ENCODE peak calls at places on chromosome 9, in seven cellular contexts. K, G, U, T, C, I and L are unnamed samples.
A peak's percentile ranks its signal among the peaks of the same experiment; 100 is the strongest.

GRCh38 chr9:126420643-126421564 is 94.3 kb downstream of the MVB12B start:
- DNase-seq in C (no peak), G (peak; percentile 58), U (no peak), T (no peak), K (peak; percentile 55), I (no peak), L (peak; percentile 18)

GRCh38 chr9:38202335-38202938 is 133.4 kb upstream of the SHB start:
- DNase-seq in G (no peak), I (no peak), K (no peak), T (no peak), U (no peak), C (no peak), L (no peak)

GRCh38 chr9:135009051-135009560 is 78.4 kb upstream of the OLFM1 start:
- DNase-seq in K (no peak), U (no peak), C (no peak), I (peak; percentile 22), G (no peak), T (no peak), L (no peak)

GRCh38 chr9:114614373-114614772 is 3.3 kb downstream of the TMEM268 start:
- DNase-seq in U (no peak), C (no peak), T (no peak), K (no peak), I (no peak), G (no peak), L (no peak)

GRCh38 chr9:72657023-72657422 is 135.6 kb downstream of the TMC1 start:
- DNase-seq in U (no peak), I (no peak), K (no peak), T (no peak), C (no peak), G (no peak), L (no peak)

GRCh38 chr9:35696520-35697215 is 6.9 kb upstream of the TPM2 start:
- DNase-seq in T (peak; percentile 71), U (peak; percentile 83), I (peak; percentile 84), K (peak; percentile 66), C (peak; percentile 59), G (peak; percentile 40), L (no peak)

GRCh38 chr9:74285075-74285474 is 212.1 kb upstream of the RORB start:
- DNase-seq in U (no peak), I (no peak), G (no peak), T (no peak), C (no peak), K (peak; percentile 19), L (no peak)

GRCh38 chr9:26603637-26604036 is 289.0 kb downstream of the CAAP1 start:
- DNase-seq in I (no peak), T (no peak), G (no peak), U (no peak), K (no peak), C (no peak), L (no peak)

GRCh38 chr9:88530051-88530450 is 4.9 kb upstream of the NXNL2 start:
- DNase-seq in G (peak; percentile 78), U (no peak), K (peak; percentile 45), C (no peak), I (no peak), T (peak; percentile 61), L (no peak)

GRCh38 chr9:118650407-118650806 is 718.8 kb downstream of the BRINP1 start:
- DNase-seq in I (no peak), K (no peak), T (no peak), G (no peak), U (no peak), C (no peak), L (no peak)

GRCh38 chr9:16689352-16689938 is 181.0 kb downstream of the BNC2 start:
- DNase-seq in K (peak; percentile 21), G (peak; percentile 39), U (peak; percentile 30), T (no peak), I (no peak), C (no peak), L (peak; percentile 40)

GRCh38 chr9:114278881-114279570 is 43.9 kb upstream of the ORM1 start:
- DNase-seq in I (peak; percentile 55), U (no peak), C (peak; percentile 8), T (peak; percentile 15), K (peak; percentile 85), G (peak; percentile 51), L (peak; percentile 30)

GRCh38 chr9:2681981-2682380 is 35.3 kb upstream of the KCNV2 start:
- DNase-seq in T (no peak), K (no peak), U (no peak), C (no peak), I (no peak), G (no peak), L (no peak)

GRCh38 chr9:119005162-119005561 is 364.1 kb downstream of the BRINP1 start:
- DNase-seq in I (no peak), C (no peak), G (no peak), T (no peak), K (no peak), U (no peak), L (no peak)

GRCh38 chr9:4678679-4679267 is 596 bp upstream of the CDC37L1 start:
- DNase-seq in K (peak; percentile 44), U (no peak), T (no peak), C (peak; percentile 23), I (no peak), G (peak; percentile 19), L (no peak)

GRCh38 chr9:13331320-13331719 is 51.8 kb upstream of the MPDZ start:
- DNase-seq in C (no peak), I (no peak), K (no peak), T (no peak), G (no peak), U (no peak), L (no peak)

GRCh38 chr9:131323629-131324028 is 34.1 kb downstream of the PLPP7 start:
- DNase-seq in U (no peak), T (no peak), K (no peak), I (peak; percentile 40), G (no peak), C (no peak), L (no peak)

GRCh38 chr9:88874391-88874790 is 116.9 kb upstream of the S1PR3 start:
- DNase-seq in T (no peak), C (no peak), U (no peak), I (no peak), G (peak; percentile 10), K (peak; percentile 47), L (no peak)

GRCh38 chr9:125750656-125751035 is 3.5 kb downstream of the PBX3 start:
- DNase-seq in G (no peak), T (no peak), I (no peak), U (no peak), K (no peak), C (no peak), L (no peak)

GRCh38 chr9:135126480-135127187 is 39.2 kb downstream of the OLFM1 start:
- DNase-seq in K (peak; percentile 75), G (no peak), T (no peak), U (no peak), I (no peak), C (no peak), L (no peak)

GRCh38 chr9:19057033-19057432 is 7.8 kb downstream of the RRAGA start:
- DNase-seq in G (no peak), T (no peak), I (no peak), U (no peak), C (no peak), K (no peak), L (no peak)

GRCh38 chr9:134852906-134853654 is 27.5 kb upstream of the FCN2 start:
- DNase-seq in G (no peak), T (no peak), U (no peak), I (no peak), C (peak; percentile 10), K (no peak), L (peak; percentile 22)

GRCh38 chr9:127698386-127698785 is 8.4 kb upstream of the CFAP157 start:
- DNase-seq in K (no peak), I (no peak), G (no peak), U (no peak), T (no peak), C (no peak), L (no peak)

GRCh38 chr9:127700140-127700539 is 6.6 kb upstream of the CFAP157 start:
- DNase-seq in K (no peak), T (no peak), G (no peak), C (no peak), I (no peak), U (no peak), L (no peak)

GRCh38 chr9:127700594-127701255 is 6.1 kb upstream of the CFAP157 start:
- DNase-seq in I (no peak), T (no peak), K (no peak), G (no peak), C (no peak), U (no peak), L (no peak)

GRCh38 chr9:127697575-127697974 is 9.2 kb upstream of the CFAP157 start:
- DNase-seq in K (no peak), U (no peak), I (no peak), C (no peak), G (no peak), T (no peak), L (no peak)

GRCh38 chr9:127698985-127699670 is 7.7 kb upstream of the CFAP157 start:
- DNase-seq in T (peak; percentile 96), U (peak; percentile 96), C (peak; percentile 97), G (peak; percentile 92), K (peak; percentile 98), I (peak; percentile 96), L (peak; percentile 96)
- TF ChIP-seq POLR2A in T (peak; percentile 77), U (no peak), C (no peak), G (no peak), K (peak; percentile 66), I (no peak), L (peak; percentile 39)

DNA sequence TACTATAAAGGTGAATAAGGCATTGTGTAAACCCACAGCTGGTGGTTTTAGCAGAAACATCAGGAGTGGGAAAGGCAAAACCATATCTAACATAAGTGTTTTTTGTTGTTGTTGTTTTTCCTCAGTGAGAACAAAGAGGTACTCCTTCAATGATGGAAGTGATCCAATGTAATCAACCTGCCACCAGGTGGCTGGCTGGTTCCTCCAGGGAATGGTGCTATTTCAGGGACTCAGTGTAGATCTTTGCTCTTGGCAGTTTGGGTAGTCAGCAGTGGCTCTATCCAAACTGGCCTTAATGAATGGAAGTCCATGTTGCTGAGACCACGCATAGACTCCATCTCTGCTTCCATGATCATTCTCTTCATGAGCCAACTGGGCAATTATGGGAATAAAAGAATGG is 10.8 kb downstream of the DMRTA1 start:
- DNase-seq in C (no peak), K (no peak), I (no peak), T (no peak), G (no peak), U (no peak), L (no peak)
- TF ChIP-seq CTCF in C (no peak), K (no peak), I (no peak), T (no peak), G (no peak), U (no peak), L (peak; percentile 22)

DNA sequence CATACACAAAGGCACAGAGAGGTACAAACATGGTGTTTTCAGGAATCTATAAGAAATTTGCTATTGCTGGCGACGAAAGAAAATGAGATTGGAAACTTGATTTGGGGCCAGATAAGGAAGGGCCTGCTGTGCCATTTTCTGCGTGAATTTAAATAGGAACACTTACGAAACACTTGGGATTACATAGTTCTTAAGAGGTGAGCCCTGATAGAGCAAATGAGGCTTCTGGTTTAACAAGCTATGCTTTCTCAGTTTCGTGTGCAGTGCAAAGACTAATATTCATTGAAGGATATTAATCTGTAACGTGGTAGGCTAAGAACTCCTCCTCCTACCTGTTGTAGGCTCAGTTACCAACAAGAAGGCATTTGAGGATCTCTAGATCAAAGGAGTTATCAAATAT is 93.1 kb downstream of the CDK5RAP2 start:
- DNase-seq in K (no peak), G (no peak), U (no peak), I (no peak), C (no peak), T (no peak), L (no peak)
- TF ChIP-seq POLR2A in K (no peak), G (no peak), U (no peak), I (no peak), C (no peak), T (no peak), L (no peak)

GRCh38 chr9:120505186-120505585 is 74.8 kb downstream of the CDK5RAP2 start:
- DNase-seq in U (no peak), I (no peak), K (no peak), C (no peak), G (no peak), T (no peak), L (no peak)
- TF ChIP-seq CTCF in U (no peak), I (no peak), K (no peak), C (no peak), G (no peak), T (no peak), L (peak; percentile 58)